ENCODE peak calls at places on chromosomes 1 and 21, in seven cellular contexts. M is H9; E is cardiac fibroblast; T is neural progenitor cell; B is activated CD8-positive, alpha-beta T cell treated with anti-CD3 and anti-CD28 coated beads for 36 hours; Y is A549; F is BJ. I is an unnamed sample.

GRCh38 chr1:56948403-56949023 is 17.3 kb downstream of the C8B start:
- DNase-seq in T (no peak), Y (no peak), F (no peak), M (no peak), B (no peak), E (peak; percentile 38), I (no peak)

GRCh38 chr1:87399264-87399663 is 70.6 kb downstream of the LMO4 start:
- DNase-seq in M (no peak), F (no peak), T (no peak), B (no peak), Y (no peak), E (no peak), I (no peak)

GRCh38 chr1:193614817-193615216 is 428.4 kb upstream of the B3GALT2 start:
- DNase-seq in B (no peak), E (peak; percentile 22), M (no peak), Y (peak; percentile 78), F (no peak), T (no peak), I (no peak)

GRCh38 chr1:96927125-96927524 is 205.5 kb downstream of the PTBP2 start:
- DNase-seq in F (no peak), E (peak; percentile 7), M (no peak), B (peak; percentile 19), T (peak; percentile 14), Y (no peak), I (no peak)

GRCh38 chr1:22048351-22049192 is 3.9 kb upstream of the CDC42 start:
- DNase-seq in F (no peak), Y (peak; percentile 24), B (peak; percentile 67), T (no peak), E (peak; percentile 44), M (peak; percentile 43), I (no peak)

GRCh38 chr1:151003175-151003574 is 3.5 kb downstream of the MINDY1 start:
- DNase-seq in Y (no peak), E (no peak), T (no peak), B (no peak), F (no peak), M (no peak), I (no peak)

GRCh38 chr1:15951341-15952153 is 24.4 kb downstream of the ZBTB17 start:
- DNase-seq in Y (no peak), B (peak; percentile 88), T (no peak), F (no peak), E (peak; percentile 43), M (no peak), I (peak; percentile 34)

GRCh38 chr21:34911360-34911759 is 137.7 kb downstream of the RUNX1 start:
- DNase-seq in T (no peak), E (no peak), F (no peak), B (no peak), Y (no peak), M (no peak), I (no peak)

GRCh38 chr21:45985471-45986315 is 4.1 kb downstream of the COL6A1 start:
- DNase-seq in E (no peak), Y (no peak), M (no peak), B (peak; percentile 3), F (no peak), T (no peak), I (no peak)

DNA sequence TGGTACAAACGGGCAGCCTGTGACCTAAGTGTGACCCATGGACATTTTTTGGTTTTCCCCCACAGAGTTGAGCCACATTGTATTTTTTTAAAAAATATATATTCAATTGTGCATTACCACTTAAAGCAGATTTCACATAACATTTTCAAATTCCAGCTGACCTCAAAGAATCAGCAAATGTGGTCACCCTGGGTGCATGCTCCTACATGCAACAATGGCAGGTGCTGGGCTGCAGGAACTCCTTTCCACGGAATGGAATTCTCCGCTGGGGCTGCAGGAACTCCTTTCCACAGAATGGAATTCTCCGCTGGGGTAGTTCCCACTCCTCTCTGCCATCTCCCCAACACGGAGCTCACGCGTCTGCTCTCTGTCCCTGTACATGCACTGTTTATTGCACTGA is 68.7 kb downstream of the MAP10 start:
- DNase-seq in B (no peak), Y (no peak), E (no peak), F (no peak), M (no peak), T (no peak), I (no peak)
- TF ChIP-seq CTCF in B (no peak), Y (no peak), E (no peak), F (no peak), M (no peak), T (no peak), I (no peak)

DNA sequence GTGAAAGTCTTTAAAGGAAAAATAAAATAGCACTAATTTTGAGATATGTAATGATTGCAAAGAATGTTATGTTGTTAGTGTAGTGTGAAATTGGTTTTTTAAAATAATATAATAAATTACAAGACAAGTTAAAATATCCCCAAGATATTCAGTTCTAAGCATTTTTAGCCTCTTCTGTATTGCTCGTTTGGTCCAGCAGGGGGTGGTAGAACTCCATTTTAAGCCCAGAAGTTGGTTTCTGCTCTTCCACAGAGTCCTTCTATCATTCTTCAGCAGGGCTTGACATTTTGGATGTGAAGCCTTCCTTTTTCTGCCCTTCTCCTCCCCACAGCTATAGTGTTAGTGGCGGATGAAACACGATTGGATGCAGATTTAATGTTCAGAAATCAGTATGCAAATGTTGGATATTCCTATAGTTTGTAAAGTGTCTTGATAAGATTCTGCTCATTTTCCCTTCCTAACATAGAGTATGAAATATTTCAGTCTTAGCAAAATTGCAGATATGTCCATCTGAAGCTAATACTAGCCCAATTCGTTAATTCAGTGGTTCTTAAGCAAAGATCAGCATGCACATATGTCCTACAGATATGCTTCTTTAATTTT is 1.5 kb downstream of the NCAM2 start:
- DNase-seq in E (peak; percentile 69), T (peak; percentile 57), F (no peak), M (peak; percentile 32), Y (peak; percentile 11), B (peak; percentile 60), I (no peak)
- TF ChIP-seq CTCF in E (peak; percentile 85), T (peak; percentile 82), F (peak; percentile 77), M (peak; percentile 93), Y (peak; percentile 19), B (peak; percentile 58), I (peak; percentile 59)

DNA sequence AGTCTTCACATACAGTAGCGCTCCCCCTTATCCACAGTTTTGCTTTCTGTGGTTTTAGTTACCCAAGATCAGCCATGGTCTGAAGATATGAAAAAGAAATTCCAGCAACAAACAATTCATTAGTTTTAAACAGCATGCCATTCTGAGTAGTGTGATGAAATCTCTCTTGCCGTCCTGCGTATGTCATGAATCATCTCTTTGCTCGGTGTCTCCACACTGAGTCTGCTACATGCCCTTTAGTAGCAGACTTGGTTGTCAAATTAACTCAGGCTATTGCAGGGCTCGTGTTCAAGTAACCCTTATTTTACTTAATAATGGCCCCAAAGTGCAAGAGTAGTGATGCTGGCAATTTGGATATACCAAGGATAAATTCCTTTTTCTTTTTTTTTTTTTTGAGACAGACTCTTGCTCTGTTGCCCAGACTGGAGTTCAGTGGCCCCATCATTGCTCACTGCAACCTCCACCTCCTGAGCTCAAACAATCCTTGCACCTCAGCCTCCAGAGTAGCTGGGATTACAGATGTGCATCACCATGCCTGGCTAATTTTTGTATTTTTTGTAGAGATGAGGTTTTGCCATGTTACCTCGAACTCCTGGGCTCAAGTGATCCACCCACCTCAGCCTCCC is 22.6 kb downstream of the PHACTR4 start:
- DNase-seq in F (peak; percentile 76), M (no peak), Y (peak; percentile 73), T (no peak), B (no peak), E (peak; percentile 92), I (no peak)
- TF ChIP-seq CTCF in F (no peak), M (no peak), Y (no peak), T (no peak), B (no peak), E (no peak), I (no peak)

GRCh38 chr1:41122851-41123518 is 101.5 kb upstream of the SLFNL1 start:
- DNase-seq in T (peak; percentile 15), F (no peak), E (peak; percentile 64), Y (peak; percentile 36), B (peak; percentile 18), M (no peak), I (peak; percentile 14)
- TF ChIP-seq CTCF in T (peak; percentile 53), F (peak; percentile 65), E (peak; percentile 66), Y (peak; percentile 23), B (peak; percentile 51), M (peak; percentile 60), I (peak; percentile 23)

GRCh38 chr1:4743978-4744750 is 89.8 kb downstream of the AJAP1 start:
- DNase-seq in M (no peak), Y (no peak), B (no peak), T (no peak), F (no peak), E (no peak), I (no peak)

GRCh38 chr1:4745560-4745959 is 91.2 kb downstream of the AJAP1 start:
- DNase-seq in Y (no peak), F (no peak), T (no peak), M (peak; percentile 42), E (no peak), B (peak; percentile 24), I (no peak)

GRCh38 chr1:4736254-4736653 is 81.8 kb downstream of the AJAP1 start:
- DNase-seq in E (no peak), Y (no peak), T (no peak), F (no peak), M (no peak), B (no peak), I (no peak)

GRCh38 chr1:4741876-4742423 is 87.5 kb downstream of the AJAP1 start:
- DNase-seq in M (no peak), Y (no peak), F (no peak), E (no peak), B (no peak), T (no peak), I (no peak)
- TF ChIP-seq CTCF in M (no peak), Y (no peak), F (no peak), E (no peak), B (no peak), T (no peak), I (no peak)

DNA sequence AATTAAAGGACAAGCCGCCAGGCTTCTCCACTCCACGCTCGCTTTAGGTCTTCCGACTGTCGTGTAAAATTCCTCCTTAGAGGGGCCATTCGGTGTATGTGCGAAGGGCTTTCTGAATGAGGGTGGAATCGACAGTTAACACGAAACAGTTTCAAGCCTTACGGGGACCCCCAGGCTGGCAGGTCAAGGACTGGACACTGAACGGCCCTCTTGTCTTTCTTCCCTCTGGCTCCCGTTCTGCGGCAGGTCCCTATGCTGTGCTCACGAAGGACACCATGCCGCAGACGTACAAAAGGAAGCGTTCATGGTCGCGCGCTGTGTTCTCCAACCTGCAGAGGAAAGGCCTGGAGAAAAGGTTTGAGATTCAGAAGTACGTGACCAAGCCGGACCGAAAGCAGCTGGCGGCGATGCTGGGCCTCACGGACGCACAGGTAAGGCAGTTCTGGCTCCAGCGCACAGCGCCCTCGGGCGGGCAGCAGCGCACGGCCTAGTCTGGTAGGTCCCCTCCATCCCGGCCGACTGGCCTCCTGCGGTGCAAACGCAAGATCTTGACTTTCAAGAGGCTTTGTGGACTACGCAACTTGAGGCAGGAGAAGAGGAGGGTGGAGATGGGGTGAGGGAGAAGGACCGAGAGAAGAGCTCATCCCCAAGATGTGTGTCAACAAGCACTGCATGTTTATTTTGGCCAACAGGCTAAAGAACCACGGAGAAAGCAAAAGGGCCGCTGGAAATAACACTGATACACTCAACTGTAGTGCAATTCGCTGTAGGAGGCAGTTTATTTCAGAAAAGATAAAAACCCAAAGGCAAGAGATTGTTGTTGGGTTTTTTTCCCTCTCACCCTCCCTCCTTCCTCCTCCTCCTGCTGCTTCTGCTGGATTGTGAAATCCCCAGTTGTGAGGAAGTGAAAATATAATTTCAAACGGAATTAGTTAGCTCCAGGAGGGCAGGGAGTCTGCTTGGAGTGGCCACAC is 3.0 kb downstream of the HLX start:
- DNase-seq in Y (no peak), F (no peak), M (peak; percentile 93), T (peak; percentile 80), E (peak; percentile 82), B (no peak), I (peak; percentile 9)
- TF ChIP-seq CTCF in Y (no peak), F (no peak), M (peak; percentile 79), T (peak; percentile 66), E (peak; percentile 39), B (no peak), I (no peak)

GRCh38 chr1:161749509-161750407 is at the start of gene DUSP12:
- DNase-seq in T (peak; percentile 97), M (peak; percentile 95), B (peak; percentile 93), Y (peak; percentile 97), E (peak; percentile 97), F (peak; percentile 70), I (peak; percentile 90)
- TF ChIP-seq CTCF in T (peak; percentile 28), M (no peak), B (peak; percentile 12), Y (peak; percentile 24), E (no peak), F (peak; percentile 33), I (peak; percentile 49)